ENCODE peak calls at places on chromosomes 6 and 20, in four cellular contexts. E is sigmoid colon; L is naive thymus-derived CD4-positive, alpha-beta T cell; G is AG04450. J is an unnamed sample.

GRCh38 chr6:148885920-148886845 is 139.4 kb downstream of the UST start:
- DNase-seq in E (no peak), L (no peak), G (no peak), J (no peak)

GRCh38 chr20:57824909-57825308 is 115.1 kb upstream of the PMEPA1 start:
- DNase-seq in E (no peak), L (no peak), G (no peak), J (no peak)

GRCh38 chr6:333379-334002 is 41.2 kb downstream of the DUSP22 start:
- DNase-seq in E (peak), L (no peak), G (no peak), J (no peak)

GRCh38 chr6:129215916-129216525 is 333.1 kb downstream of the LAMA2 start:
- DNase-seq in E (no peak), L (no peak), G (no peak), J (no peak)

GRCh38 chr20:62666736-62667529 is 24.6 kb downstream of the SLCO4A1 start:
- DNase-seq in E (no peak), L (no peak), G (no peak), J (no peak)

GRCh38 chr20:19789446-19789845 is 31.4 kb downstream of the RIN2 start:
- DNase-seq in E (no peak), L (no peak), G (no peak), J (no peak)

GRCh38 chr20:17262786-17263185 is 35.9 kb downstream of the PCSK2 start:
- DNase-seq in E (no peak), L (no peak), G (no peak), J (no peak)

GRCh38 chr20:25065625-25066338 is 7.8 kb upstream of the ACSS1 start:
- DNase-seq in E (peak), L (peak), G (no peak), J (peak)

GRCh38 chr6:35216832-35217811 is 3.4 kb downstream of the SCUBE3 start:
- DNase-seq in E (no peak), L (no peak), G (no peak), J (no peak)

GRCh38 chr6:19410477-19410876 is 426.7 kb upstream of the ID4 start:
- DNase-seq in E (no peak), L (no peak), G (peak), J (peak)

GRCh38 chr6:71468038-71468437 is 179.4 kb downstream of the OGFRL1 start:
- DNase-seq in E (no peak), L (no peak), G (no peak), J (no peak)

GRCh38 chr6:29553268-29554057 is 6.1 kb downstream of the UBD start:
- DNase-seq in E (peak), L (peak), G (no peak), J (no peak)

GRCh38 chr20:34084227-34084923 is 27.7 kb downstream of the EIF2S2 start:
- DNase-seq in E (peak), L (no peak), G (no peak), J (no peak)

GRCh38 chr20:21548390-21549035 is 34.6 kb upstream of the NKX2-2 start:
- DNase-seq in E (no peak), L (peak), G (no peak), J (no peak)

GRCh38 chr6:111399600-111399999 is 83.4 kb downstream of the REV3L start:
- DNase-seq in E (no peak), L (no peak), G (no peak), J (no peak)

GRCh38 chr6:152426276-152426675 is 210.9 kb downstream of the SYNE1 start:
- DNase-seq in E (no peak), L (no peak), G (no peak), J (no peak)

GRCh38 chr6:34338811-34339210 is 53.7 kb downstream of the NUDT3 start:
- DNase-seq in E (no peak), L (no peak), G (no peak), J (no peak)

GRCh38 chr20:21361266-21361665 is 36.1 kb downstream of the NKX2-4 start:
- DNase-seq in E (no peak), L (no peak), G (peak), J (no peak)

J was measured in RWPE2.